ENCODE peak calls at places on chromosomes 12 and 14, in five cellular contexts. T is left lung, U is mucosa of descending colon, L is SK-N-DZ, X is NCI-H1092. S is an unnamed sample.

GRCh38 chr12:2754208-2754607 is 40.6 kb upstream of the FKBP4 start:
- DNase-seq in T (no peak), U (no peak), L (peak), X (no peak), S (no peak)

GRCh38 chr14:91303091-91303923 is 58.8 kb upstream of the GPR68 start:
- DNase-seq in T (no peak), U (peak), L (peak), X (no peak), S (peak)

GRCh38 chr12:7346571-7347225 is 42.8 kb downstream of the ACSM4 start:
- DNase-seq in T (no peak), U (no peak), L (no peak), X (no peak), S (no peak)

GRCh38 chr12:54549774-54550451 is 512 bp downstream of the PDE1B start:
- DNase-seq in T (no peak), U (no peak), L (no peak), X (no peak), S (peak)

GRCh38 chr14:21652209-21652808 is 1.3 kb upstream of the OR4E2 start:
- DNase-seq in T (no peak), U (peak), L (no peak), X (no peak), S (no peak)

GRCh38 chr12:20631711-20632110 is 63.4 kb upstream of the SLCO1C1 start:
- DNase-seq in T (no peak), U (no peak), L (no peak), X (no peak), S (no peak)

GRCh38 chr14:58824106-58824505 is 186.3 kb downstream of the DACT1 start:
- DNase-seq in T (no peak), U (no peak), L (peak), X (no peak), S (no peak)

GRCh38 chr14:57277062-57277461 is 8.3 kb downstream of the AP5M1 start:
- DNase-seq in T (no peak), U (no peak), L (no peak), X (no peak), S (no peak)

GRCh38 chr14:56215180-56215579 is 97.0 kb downstream of the PELI2 start:
- DNase-seq in T (no peak), U (no peak), L (no peak), X (no peak), S (no peak)

GRCh38 chr12:1840981-1841425 is 20.6 kb downstream of the LRTM2 start:
- DNase-seq in T (peak), U (no peak), L (no peak), X (no peak), S (no peak)

GRCh38 chr12:569091-569676 is 94.1 kb downstream of the NINJ2 start:
- DNase-seq in T (no peak), U (peak), L (no peak), X (no peak), S (no peak)

GRCh38 chr12:128968668-128969067 is 115.4 kb downstream of the GLT1D1 start:
- DNase-seq in T (no peak), U (no peak), L (no peak), X (no peak), S (no peak)

GRCh38 chr12:80565276-80565675 is 121.2 kb downstream of the PTPRQ start:
- DNase-seq in T (no peak), U (no peak), L (peak), X (no peak), S (no peak)

GRCh38 chr12:49951411-49952105 is 1.0 kb downstream of the AQP2 start:
- DNase-seq in T (peak), U (no peak), L (no peak), X (no peak), S (no peak)

GRCh38 chr12:6182279-6182898 is 17.8 kb upstream of the CD9 start:
- DNase-seq in T (peak), U (peak), L (peak), X (no peak), S (no peak)

GRCh38 chr14:57492859-57493258 is 798 bp downstream of the CCDC198 start:
- DNase-seq in T (no peak), U (no peak), L (no peak), X (no peak), S (peak)

GRCh38 chr14:81138429-81138828 is 82.3 kb downstream of the GTF2A1 start:
- DNase-seq in T (no peak), U (no peak), L (no peak), X (no peak), S (no peak)

GRCh38 chr12:89179983-89180382 is 172.3 kb downstream of the DUSP6 start:
- DNase-seq in T (no peak), U (no peak), L (no peak), X (no peak), S (no peak)

GRCh38 chr12:66541446-66541845 is 137.4 kb downstream of the GRIP1 start:
- DNase-seq in T (no peak), U (no peak), L (peak), X (no peak), S (no peak)

GRCh38 chr14:102356280-102356679 is 6.4 kb downstream of the CINP start:
- DNase-seq in T (no peak), U (no peak), L (no peak), X (no peak), S (no peak)

GRCh38 chr14:37196604-37197420 is 925 bp upstream of the MIPOL1 start:
- DNase-seq in T (no peak), U (no peak), L (no peak), X (no peak), S (peak)

GRCh38 chr14:69363055-69363454 is 35.0 kb downstream of the ERH start:
- DNase-seq in T (no peak), U (no peak), L (peak), X (no peak), S (no peak)

GRCh38 chr12:73514672-73515071 is 1023.0 kb upstream of the ATXN7L3B start:
- DNase-seq in T (no peak), U (no peak), L (no peak), X (no peak), S (no peak)

GRCh38 chr12:100797786-100798580 is 3.4 kb downstream of the ANO4 start:
- DNase-seq in T (no peak), U (no peak), L (no peak), X (no peak), S (no peak)

GRCh38 chr14:89303452-89304435 is 113.3 kb downstream of the FOXN3 start:
- DNase-seq in T (peak), U (no peak), L (no peak), X (peak), S (peak)

GRCh38 chr14:27995688-27996087 is 770.9 kb upstream of the FOXG1 start:
- DNase-seq in T (no peak), U (no peak), L (peak), X (peak), S (no peak)

GRCh38 chr14:90539996-90540395 is 143.2 kb downstream of the CALM1 start:
- DNase-seq in T (no peak), U (no peak), L (no peak), X (no peak), S (no peak)

GRCh38 chr14:104431351-104431928 is 148.1 kb upstream of the C14orf180 start:
- DNase-seq in T (no peak), U (no peak), L (no peak), X (no peak), S (no peak)

GRCh38 chr14:70779667-70780066 is 29.6 kb downstream of the MAP3K9 start:
- DNase-seq in T (no peak), U (no peak), L (no peak), X (no peak), S (no peak)

GRCh38 chr12:69610126-69610525 is 581 bp downstream of the LRRC10 start:
- DNase-seq in T (no peak), U (no peak), L (no peak), X (no peak), S (no peak)

S was measured in RKO.